ENCODE peak calls at places on chromosomes 12 and 14, in ten cellular contexts. One of them, this sample, is unnamed.

GRCh38 chr14:105076805-105077648 is 11.8 kb upstream of the GPR132 start:
- DNase-seq in small intestine: peak
- DNase-seq in choroid plexus epithelial cell: no peak
- DNase-seq in PC-3: no peak
- DNase-seq in A673: no peak
- DNase-seq in heart left ventricle: no peak
- DNase-seq in A549: no peak
- DNase-seq in GM23248: no peak
- DNase-seq in GM23338: no peak
- DNase-seq in AG09309: no peak
- DNase-seq in this sample: no peak

GRCh38 chr12:39272934-39273770 is 169.8 kb downstream of the KIF21A start:
- DNase-seq in A673: peak
- DNase-seq in PC-3: peak
- DNase-seq in small intestine: peak
- DNase-seq in choroid plexus epithelial cell: peak
- DNase-seq in GM23338: peak
- DNase-seq in GM23248: peak
- DNase-seq in AG09309: peak
- DNase-seq in heart left ventricle: no peak
- DNase-seq in A549: peak
- DNase-seq in this sample: peak

GRCh38 chr14:95157987-95158712 is 821 bp upstream of the DICER1 start:
- DNase-seq in heart left ventricle: no peak
- DNase-seq in A673: no peak
- DNase-seq in A549: peak
- DNase-seq in PC-3: peak
- DNase-seq in choroid plexus epithelial cell: no peak
- DNase-seq in small intestine: no peak
- DNase-seq in GM23338: peak
- DNase-seq in AG09309: no peak
- DNase-seq in GM23248: peak
- DNase-seq in this sample: no peak

GRCh38 chr12:7101047-7101693 is 7.8 kb downstream of the C1RL start:
- DNase-seq in choroid plexus epithelial cell: no peak
- DNase-seq in A673: no peak
- DNase-seq in A549: no peak
- DNase-seq in AG09309: no peak
- DNase-seq in small intestine: no peak
- DNase-seq in GM23248: peak
- DNase-seq in GM23338: no peak
- DNase-seq in PC-3: no peak
- DNase-seq in heart left ventricle: no peak
- DNase-seq in this sample: no peak

GRCh38 chr12:59742831-59743230 is 147.0 kb downstream of the SLC16A7 start:
- DNase-seq in AG09309: peak
- DNase-seq in GM23338: no peak
- DNase-seq in A673: peak
- DNase-seq in choroid plexus epithelial cell: peak
- DNase-seq in A549: no peak
- DNase-seq in GM23248: peak
- DNase-seq in heart left ventricle: no peak
- DNase-seq in small intestine: no peak
- DNase-seq in PC-3: no peak
- DNase-seq in this sample: no peak

GRCh38 chr12:52527121-52527800 is 7.1 kb upstream of the KRT5 start:
- DNase-seq in GM23248: no peak
- DNase-seq in A549: no peak
- DNase-seq in small intestine: no peak
- DNase-seq in GM23338: no peak
- DNase-seq in PC-3: no peak
- DNase-seq in A673: no peak
- DNase-seq in choroid plexus epithelial cell: no peak
- DNase-seq in heart left ventricle: peak
- DNase-seq in AG09309: no peak
- DNase-seq in this sample: no peak

GRCh38 chr12:203462-204260 is 10.3 kb downstream of the SLC6A12 start:
- DNase-seq in A673: no peak
- DNase-seq in PC-3: no peak
- DNase-seq in GM23338: peak
- DNase-seq in small intestine: no peak
- DNase-seq in A549: peak
- DNase-seq in AG09309: no peak
- DNase-seq in choroid plexus epithelial cell: no peak
- DNase-seq in GM23248: no peak
- DNase-seq in heart left ventricle: no peak
- DNase-seq in this sample: peak

GRCh38 chr12:48441122-48441521 is 31.2 kb upstream of the ANP32D start:
- DNase-seq in PC-3: no peak
- DNase-seq in GM23248: no peak
- DNase-seq in AG09309: no peak
- DNase-seq in GM23338: no peak
- DNase-seq in A549: no peak
- DNase-seq in heart left ventricle: no peak
- DNase-seq in small intestine: no peak
- DNase-seq in A673: no peak
- DNase-seq in choroid plexus epithelial cell: no peak
- DNase-seq in this sample: no peak

GRCh38 chr14:88613552-88614010 is 50.7 kb downstream of the ZC3H14 start:
- DNase-seq in GM23338: no peak
- DNase-seq in heart left ventricle: no peak
- DNase-seq in choroid plexus epithelial cell: peak
- DNase-seq in AG09309: peak
- DNase-seq in small intestine: peak
- DNase-seq in PC-3: peak
- DNase-seq in GM23248: peak
- DNase-seq in A673: no peak
- DNase-seq in A549: no peak
- DNase-seq in this sample: no peak

GRCh38 chr14:21680072-21680471 is 6.5 kb upstream of the OR4E1 start:
- DNase-seq in choroid plexus epithelial cell: peak
- DNase-seq in small intestine: no peak
- DNase-seq in A673: no peak
- DNase-seq in PC-3: peak
- DNase-seq in heart left ventricle: no peak
- DNase-seq in GM23338: no peak
- DNase-seq in AG09309: no peak
- DNase-seq in A549: no peak
- DNase-seq in GM23248: peak
- DNase-seq in this sample: peak

GRCh38 chr12:121489874-121490273 is 90.0 kb downstream of the RNF34 start:
- DNase-seq in small intestine: no peak
- DNase-seq in GM23248: no peak
- DNase-seq in A673: no peak
- DNase-seq in A549: no peak
- DNase-seq in AG09309: no peak
- DNase-seq in choroid plexus epithelial cell: no peak
- DNase-seq in PC-3: no peak
- DNase-seq in heart left ventricle: no peak
- DNase-seq in GM23338: no peak
- DNase-seq in this sample: no peak

GRCh38 chr14:29558516-29558915 is 369.1 kb downstream of the PRKD1 start:
- DNase-seq in small intestine: no peak
- DNase-seq in heart left ventricle: no peak
- DNase-seq in GM23338: no peak
- DNase-seq in choroid plexus epithelial cell: peak
- DNase-seq in A549: no peak
- DNase-seq in A673: no peak
- DNase-seq in AG09309: peak
- DNase-seq in GM23248: peak
- DNase-seq in PC-3: no peak
- DNase-seq in this sample: no peak
- H3K4me3 ChIP-seq in small intestine: no peak
- H3K4me3 ChIP-seq in heart left ventricle: no peak
- H3K4me3 ChIP-seq in GM23338: no peak
- H3K4me3 ChIP-seq in choroid plexus epithelial cell: no peak
- H3K4me3 ChIP-seq in A549: no peak
- H3K4me3 ChIP-seq in A673: no peak
- H3K4me3 ChIP-seq in AG09309: no peak
- H3K4me3 ChIP-seq in GM23248: no peak
- H3K4me3 ChIP-seq in PC-3: no peak
- H3K4me3 ChIP-seq in this sample: no peak

GRCh38 chr12:2984249-2984648 is 25.1 kb downstream of the TEAD4 start:
- DNase-seq in A673: no peak
- DNase-seq in PC-3: no peak
- DNase-seq in GM23248: no peak
- DNase-seq in choroid plexus epithelial cell: no peak
- DNase-seq in A549: no peak
- DNase-seq in AG09309: no peak
- DNase-seq in GM23338: no peak
- DNase-seq in small intestine: no peak
- DNase-seq in heart left ventricle: no peak
- DNase-seq in this sample: no peak
- H3K4me3 ChIP-seq in A673: no peak
- H3K4me3 ChIP-seq in PC-3: no peak
- H3K4me3 ChIP-seq in GM23248: no peak
- H3K4me3 ChIP-seq in choroid plexus epithelial cell: no peak
- H3K4me3 ChIP-seq in A549: no peak
- H3K4me3 ChIP-seq in AG09309: no peak
- H3K4me3 ChIP-seq in GM23338: no peak
- H3K4me3 ChIP-seq in small intestine: no peak
- H3K4me3 ChIP-seq in heart left ventricle: no peak
- H3K4me3 ChIP-seq in this sample: no peak

GRCh38 chr14:96424104-96424989 is 32.4 kb downstream of the AK7 start:
- DNase-seq in choroid plexus epithelial cell: peak
- DNase-seq in A673: peak
- DNase-seq in GM23248: peak
- DNase-seq in heart left ventricle: no peak
- DNase-seq in PC-3: peak
- DNase-seq in AG09309: peak
- DNase-seq in A549: peak
- DNase-seq in small intestine: peak
- DNase-seq in GM23338: peak
- DNase-seq in this sample: peak
- H3K4me3 ChIP-seq in choroid plexus epithelial cell: peak
- H3K4me3 ChIP-seq in A673: peak
- H3K4me3 ChIP-seq in GM23248: peak
- H3K4me3 ChIP-seq in heart left ventricle: peak
- H3K4me3 ChIP-seq in PC-3: peak
- H3K4me3 ChIP-seq in AG09309: peak
- H3K4me3 ChIP-seq in A549: peak
- H3K4me3 ChIP-seq in small intestine: no peak
- H3K4me3 ChIP-seq in GM23338: peak
- H3K4me3 ChIP-seq in this sample: peak

DNA sequence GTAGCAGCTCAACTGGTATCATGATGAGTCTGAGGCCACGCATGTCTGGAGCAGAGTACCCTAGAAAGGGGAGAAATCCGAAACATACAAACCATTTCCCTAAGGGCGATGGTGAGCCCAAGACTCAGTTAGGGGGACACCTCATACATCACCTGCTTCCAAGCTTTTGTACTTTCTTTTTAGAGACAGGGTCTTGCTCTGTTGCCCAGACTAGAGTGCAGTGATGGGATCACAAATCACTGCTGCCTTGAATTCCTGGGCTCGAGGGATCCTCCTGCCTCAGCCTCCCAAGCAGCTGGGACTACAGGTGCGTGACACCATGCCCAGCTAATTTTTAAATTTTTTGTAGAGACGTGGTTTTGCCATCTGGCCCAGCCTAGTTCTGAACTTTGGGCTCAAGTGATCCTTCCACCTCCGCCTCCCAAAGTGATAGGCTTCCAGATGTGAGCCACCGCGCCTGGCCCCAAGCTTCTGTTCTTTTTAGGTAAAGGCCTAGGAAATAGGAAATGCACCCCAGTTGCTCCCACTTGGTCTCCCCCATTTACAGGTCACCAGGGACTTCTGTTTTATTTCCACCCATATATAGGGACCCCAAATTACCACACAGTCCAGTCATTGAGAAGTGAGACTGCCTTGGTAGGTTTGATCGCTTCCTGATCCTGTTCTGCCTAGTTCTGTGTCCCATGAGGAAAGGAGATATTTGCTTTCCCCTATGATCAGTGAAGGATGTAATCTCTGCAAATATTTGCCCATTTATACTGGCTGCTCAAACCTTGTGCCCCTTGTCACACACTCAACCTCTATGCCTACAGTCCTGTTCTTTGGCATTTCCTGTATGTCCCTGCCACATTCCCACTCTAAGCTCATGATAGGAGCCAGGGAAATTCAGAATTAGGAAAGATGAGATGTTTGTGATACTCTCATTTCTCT is at the start of gene APOF:
- DNase-seq in A549: no peak
- DNase-seq in AG09309: no peak
- DNase-seq in GM23338: no peak
- DNase-seq in GM23248: no peak
- DNase-seq in A673: no peak
- DNase-seq in choroid plexus epithelial cell: no peak
- DNase-seq in heart left ventricle: no peak
- DNase-seq in small intestine: no peak
- DNase-seq in PC-3: no peak
- DNase-seq in this sample: no peak
- H3K4me3 ChIP-seq in A549: no peak
- H3K4me3 ChIP-seq in AG09309: no peak
- H3K4me3 ChIP-seq in GM23338: no peak
- H3K4me3 ChIP-seq in GM23248: no peak
- H3K4me3 ChIP-seq in A673: no peak
- H3K4me3 ChIP-seq in choroid plexus epithelial cell: no peak
- H3K4me3 ChIP-seq in heart left ventricle: no peak
- H3K4me3 ChIP-seq in small intestine: no peak
- H3K4me3 ChIP-seq in PC-3: no peak
- H3K4me3 ChIP-seq in this sample: no peak

DNA sequence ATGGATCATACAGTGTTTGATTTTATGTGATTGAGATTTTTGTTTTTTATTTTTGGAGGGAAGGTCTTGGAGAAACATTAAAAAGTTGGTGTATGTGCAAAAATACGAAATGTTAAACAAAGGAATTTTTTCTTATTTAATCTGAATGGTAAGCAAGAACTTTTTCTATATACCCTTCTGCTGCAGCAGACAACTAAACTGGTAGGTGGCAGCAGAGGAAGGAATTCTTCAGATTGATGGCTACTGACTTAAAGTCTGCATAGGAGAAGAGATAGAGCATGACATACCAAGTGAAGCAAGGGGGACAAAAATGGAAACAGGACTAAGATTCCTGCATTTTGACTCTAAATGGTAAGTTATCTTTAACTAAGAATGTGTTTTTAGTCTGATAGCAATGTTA is 42.0 kb upstream of the A2ML1 start:
- DNase-seq in GM23248: peak
- DNase-seq in PC-3: peak
- DNase-seq in small intestine: peak
- DNase-seq in A673: peak
- DNase-seq in AG09309: peak
- DNase-seq in GM23338: peak
- DNase-seq in choroid plexus epithelial cell: peak
- DNase-seq in A549: peak
- DNase-seq in heart left ventricle: no peak
- DNase-seq in this sample: peak
- H3K4me3 ChIP-seq in GM23248: no peak
- H3K4me3 ChIP-seq in PC-3: no peak
- H3K4me3 ChIP-seq in small intestine: no peak
- H3K4me3 ChIP-seq in A673: no peak
- H3K4me3 ChIP-seq in AG09309: no peak
- H3K4me3 ChIP-seq in GM23338: no peak
- H3K4me3 ChIP-seq in choroid plexus epithelial cell: no peak
- H3K4me3 ChIP-seq in A549: no peak
- H3K4me3 ChIP-seq in heart left ventricle: no peak
- H3K4me3 ChIP-seq in this sample: no peak

This sample was measured in trophoblast cell.